ENCODE peak calls at places on chromosome 18, in five cellular contexts. A, L, S, O and J are unnamed samples.

GRCh38 chr18:3625717-3626091 is 175.7 kb downstream of the TGIF1 start:
- DNase-seq in A (no peak), L (no peak), S (no peak), O (no peak), J (no peak)

GRCh38 chr18:32730620-32731021 is 42.2 kb downstream of the KLHL14 start:
- DNase-seq in A (no peak), L (peak; percentile 0), S (no peak), O (no peak), J (no peak)

GRCh38 chr18:63646916-63647315 is 2.9 kb upstream of the SERPINB4 start:
- DNase-seq in A (no peak), L (peak; percentile 6), S (no peak), O (no peak), J (no peak)

GRCh38 chr18:63505566-63506335 is 29.0 kb downstream of the SERPINB5 start:
- DNase-seq in A (peak; percentile 29), L (peak; percentile 27), S (peak; percentile 66), O (peak; percentile 73), J (peak; percentile 34)

GRCh38 chr18:69528439-69528838 is 127.8 kb downstream of the DOK6 start:
- DNase-seq in A (no peak), L (peak; percentile 65), S (no peak), O (no peak), J (no peak)

GRCh38 chr18:13369353-13369752 is 150.8 kb downstream of the LDLRAD4 start:
- DNase-seq in A (no peak), L (no peak), S (no peak), O (no peak), J (no peak)

GRCh38 chr18:46169464-46169941 is 65.3 kb downstream of the HAUS1 start:
- DNase-seq in A (peak; percentile 78), L (peak; percentile 83), S (no peak), O (no peak), J (no peak)

GRCh38 chr18:12011962-12012549 is 30.7 kb downstream of the IMPA2 start:
- DNase-seq in A (peak; percentile 29), L (no peak), S (no peak), O (no peak), J (no peak)

GRCh38 chr18:10453885-10454772 is at the start of gene APCDD1:
- DNase-seq in A (no peak), L (peak; percentile 80), S (peak; percentile 38), O (peak; percentile 56), J (peak; percentile 89)

GRCh38 chr18:62867521-62867920 is 152.2 kb downstream of the PHLPP1 start:
- DNase-seq in A (no peak), L (peak; percentile 15), S (no peak), O (no peak), J (no peak)

GRCh38 chr18:23317975-23318675 is 135.0 kb upstream of the RIOK3 start:
- DNase-seq in A (peak; percentile 70), L (peak; percentile 64), S (no peak), O (no peak), J (no peak)

GRCh38 chr18:73597832-73598615 is 549.6 kb downstream of the FBXO15 start:
- DNase-seq in A (no peak), L (no peak), S (no peak), O (no peak), J (no peak)

DNA sequence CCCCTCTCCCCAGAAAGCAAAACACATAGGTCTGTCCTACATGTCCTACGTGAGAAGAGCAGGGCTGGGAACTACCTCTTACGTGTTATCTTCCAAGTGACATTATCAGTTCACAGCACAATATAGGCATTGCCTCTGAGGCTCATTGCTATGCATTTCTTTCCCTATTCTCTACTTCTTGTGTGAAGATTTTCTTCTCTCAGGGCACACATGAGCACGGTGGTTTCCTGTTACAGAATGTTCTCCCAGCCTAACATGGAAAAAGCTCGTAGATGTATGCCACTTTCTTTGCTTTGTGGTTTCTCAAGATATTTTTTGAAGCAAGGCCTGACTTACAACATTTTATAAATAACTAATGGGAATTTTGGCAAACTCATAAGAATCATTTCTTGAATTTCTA is 19.4 kb upstream of the DSC3 start:
- DNase-seq in A (no peak), L (peak; percentile 34), S (no peak), O (no peak), J (no peak)
- TF ChIP-seq CTCF in A (no peak), L (no peak), S (no peak), O (no peak), J (no peak)

GRCh38 chr18:50659091-50660003 is 99.5 kb downstream of the MAPK4 start:
- DNase-seq in A (peak; percentile 59), L (peak; percentile 90), S (peak; percentile 17), O (no peak), J (no peak)
- TF ChIP-seq CTCF in A (no peak), L (peak; percentile 60), S (no peak), O (no peak), J (no peak)

DNA sequence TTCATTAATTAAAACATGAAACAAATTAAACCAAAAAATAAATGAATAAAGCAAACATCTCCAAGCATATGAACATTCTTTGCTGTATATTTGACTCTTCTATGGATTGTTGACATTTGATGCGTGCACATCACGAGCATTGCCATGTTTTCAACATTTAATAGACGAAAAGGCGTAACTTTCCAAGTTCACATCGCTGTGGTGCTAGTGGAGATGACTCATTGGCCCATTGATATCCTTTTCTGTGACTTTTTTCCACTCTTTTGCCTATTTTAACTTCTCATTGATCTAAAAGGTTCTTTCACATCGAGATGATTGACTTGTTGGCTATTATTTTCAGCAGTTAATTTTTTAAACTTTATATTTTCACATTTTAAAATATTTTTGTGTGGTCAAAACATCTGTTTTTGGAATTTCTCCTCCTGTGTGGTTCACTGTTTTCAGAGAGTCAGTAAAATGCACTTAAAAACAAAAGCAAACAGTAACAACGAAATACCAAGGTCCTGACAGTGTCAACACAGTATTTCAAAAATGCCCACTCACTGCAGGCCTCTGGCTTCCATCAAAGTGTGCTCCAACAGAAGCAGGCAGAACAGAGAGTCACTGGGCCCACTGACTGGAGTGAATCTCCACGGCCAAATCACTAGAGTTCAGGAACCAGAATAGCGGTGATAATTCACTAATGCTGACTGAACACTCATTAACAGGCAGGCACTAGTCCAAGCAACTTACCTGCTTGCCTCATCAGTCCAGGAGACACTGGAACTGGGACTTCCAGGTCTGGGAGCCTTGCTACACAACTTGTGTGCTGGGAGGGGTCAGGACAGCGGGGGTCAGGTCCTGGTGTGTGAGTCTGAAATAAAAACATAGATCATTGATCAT is 372.2 kb upstream of the SMIM21 start:
- DNase-seq in A (no peak), L (no peak), S (no peak), O (no peak), J (no peak)
- TF ChIP-seq CTCF in A (no peak), L (no peak), S (no peak), O (no peak), J (no peak)

DNA sequence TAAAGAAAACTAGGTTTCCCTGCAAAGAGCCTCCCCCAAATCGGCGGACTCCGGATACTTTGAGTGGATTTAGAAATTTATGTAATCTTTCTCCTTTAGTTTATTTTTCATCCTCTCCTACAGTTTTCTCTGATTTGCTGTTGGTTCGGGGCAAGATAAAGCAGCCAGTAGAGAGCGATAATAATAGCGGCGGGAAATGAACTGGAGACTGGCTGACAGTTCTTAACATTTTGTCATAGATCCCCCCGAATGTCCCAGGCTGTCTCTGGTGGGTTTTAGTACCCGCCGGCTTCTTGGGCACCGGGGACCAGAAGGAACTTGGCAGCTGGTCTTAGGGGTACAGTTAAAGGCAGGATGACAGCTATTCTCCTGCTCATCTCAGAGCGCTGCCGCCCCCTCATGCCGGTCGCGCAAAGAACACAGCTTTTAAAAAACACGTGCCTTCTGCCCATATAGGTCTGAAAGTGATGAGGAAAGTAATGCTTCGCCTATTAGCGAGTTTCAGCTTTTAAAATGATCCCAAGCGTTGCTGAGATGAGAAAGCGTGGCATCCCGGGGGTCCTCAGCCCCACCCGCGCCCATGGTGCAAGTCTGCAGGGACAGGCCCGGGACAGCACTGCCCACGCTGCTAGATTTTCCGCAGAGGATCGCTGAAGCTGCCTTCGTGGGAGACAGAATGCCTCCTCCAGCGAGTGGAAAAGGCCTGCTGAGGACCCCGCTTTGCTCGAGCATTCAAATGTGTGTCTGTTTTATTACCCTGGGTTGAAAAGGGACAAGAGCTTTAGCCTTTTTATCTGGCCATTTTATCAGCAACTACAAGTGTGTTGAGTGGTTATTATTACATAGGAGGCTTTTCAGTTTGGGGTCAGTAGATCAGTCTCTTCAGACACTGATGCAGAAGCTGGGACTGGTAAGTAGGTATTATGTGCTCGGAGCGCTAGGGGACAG is 3.8 kb downstream of the ONECUT2 start:
- DNase-seq in A (no peak), L (no peak), S (peak; percentile 17), O (no peak), J (peak; percentile 45)
- TF ChIP-seq CTCF in A (no peak), L (no peak), S (no peak), O (no peak), J (no peak)